ENCODE peak calls at places on chromosome 19, in four cellular contexts. Y is stimulated activated CD4-positive, alpha-beta T cell treated with anti-CD3 and anti-CD28 coated beads, Interleukin-15, amount 100 ng/mL, for 1 hour; M is activated CD4-positive, alpha-beta T cell treated with anti-CD3 and anti-CD28 coated beads, Interleukin-2, amount 50 U/mL, for 1 hour; K is heart left ventricle. R is an unnamed sample.

GRCh38 chr19:20787766-20788165 is 11.7 kb downstream of the ZNF66 start:
- DNase-seq in Y (no peak), M (no peak), K (no peak), R (no peak)

GRCh38 chr19:35209646-35210045 is 18.9 kb downstream of the FAM187B start:
- DNase-seq in Y (no peak), M (no peak), K (no peak), R (no peak)

GRCh38 chr19:40274585-40275544 is 10.3 kb downstream of the AKT2 start:
- DNase-seq in Y (no peak), M (no peak), K (no peak), R (peak; percentile 65)

GRCh38 chr19:18300930-18301717 is 19.7 kb upstream of the JUND start:
- DNase-seq in Y (no peak), M (no peak), K (peak; percentile 85), R (no peak)

GRCh38 chr19:1432507-1432887 is 5.7 kb upstream of the RPS15 start:
- DNase-seq in Y (no peak), M (no peak), K (no peak), R (no peak)

GRCh38 chr19:37218592-37218935 is 550 bp downstream of the ZNF383 start:
- DNase-seq in Y (no peak), M (no peak), K (no peak), R (no peak)

GRCh38 chr19:38211206-38211605 is 12.8 kb downstream of the DPF1 start:
- DNase-seq in Y (no peak), M (no peak), K (no peak), R (no peak)

GRCh38 chr19:38759590-38760003 is 13.7 kb downstream of the LGALS7 start:
- DNase-seq in Y (no peak), M (no peak), K (no peak), R (no peak)

GRCh38 chr19:50002386-50002960 is 22.7 kb downstream of the VRK3 start:
- DNase-seq in Y (no peak), M (no peak), K (no peak), R (no peak)

GRCh38 chr19:47483800-47484690 is at the start of gene KPTN:
- DNase-seq in Y (peak; percentile 75), M (peak; percentile 88), K (peak; percentile 89), R (peak; percentile 96)

GRCh38 chr19:57870225-57870624 is 18.6 kb downstream of the ZNF814 start:
- DNase-seq in Y (no peak), M (no peak), K (no peak), R (no peak)

GRCh38 chr19:18097217-18097992 is at the start of gene MAST3:
- DNase-seq in Y (peak; percentile 93), M (peak; percentile 93), K (peak; percentile 79), R (peak; percentile 96)

GRCh38 chr19:38721977-38722773 is 22.1 kb downstream of the CAPN12 start:
- DNase-seq in Y (no peak), M (no peak), K (peak; percentile 83), R (no peak)

GRCh38 chr19:36986131-36986530 is 70.0 kb downstream of the ZNF568 start:
- DNase-seq in Y (no peak), M (no peak), K (no peak), R (no peak)

GRCh38 chr19:11324079-11324661 is 15.3 kb downstream of the RAB3D start:
- DNase-seq in Y (no peak), M (no peak), K (peak; percentile 69), R (peak; percentile 23)

GRCh38 chr19:3328743-3329142 is 37.6 kb upstream of the NFIC start:
- DNase-seq in Y (no peak), M (no peak), K (no peak), R (no peak)

R was measured in Karpas-422.